ENCODE peak calls at places on chromosomes 1 and 21, in five cellular contexts. One of them, this sample, is unnamed.

GRCh38 chr1:85184245-85184644 is 16.6 kb downstream of the SYDE2 start:
- DNase-seq in keratinocyte: no peak
- DNase-seq in SK-N-SH: no peak
- DNase-seq in HepG2: no peak
- DNase-seq in H9: no peak
- DNase-seq in this sample: no peak

GRCh38 chr1:84365225-84366221 is 32.8 kb upstream of the DNASE2B start:
- DNase-seq in keratinocyte: peak; percentile 80
- DNase-seq in SK-N-SH: no peak
- DNase-seq in HepG2: peak; percentile 44
- DNase-seq in H9: no peak
- DNase-seq in this sample: peak; percentile 96

GRCh38 chr1:53377438-53377841 is 49.6 kb upstream of the LRP8 start:
- DNase-seq in keratinocyte: no peak
- DNase-seq in SK-N-SH: no peak
- DNase-seq in HepG2: no peak
- DNase-seq in H9: peak; percentile 28
- DNase-seq in this sample: no peak

GRCh38 chr1:117335376-117336086 is 31.7 kb upstream of the MAN1A2 start:
- DNase-seq in keratinocyte: no peak
- DNase-seq in SK-N-SH: no peak
- DNase-seq in HepG2: no peak
- DNase-seq in H9: no peak
- DNase-seq in this sample: no peak

GRCh38 chr21:45457832-45458172 is 52.8 kb downstream of the COL18A1 start:
- DNase-seq in keratinocyte: no peak
- DNase-seq in SK-N-SH: no peak
- DNase-seq in HepG2: no peak
- DNase-seq in H9: no peak
- DNase-seq in this sample: no peak

GRCh38 chr1:26998319-26999300 is 5.1 kb downstream of the TRNP1 start:
- DNase-seq in keratinocyte: no peak
- DNase-seq in SK-N-SH: no peak
- DNase-seq in HepG2: no peak
- DNase-seq in H9: peak; percentile 49
- DNase-seq in this sample: peak; percentile 51

GRCh38 chr21:41601573-41602371 is 93.8 kb upstream of the TMPRSS2 start:
- DNase-seq in keratinocyte: no peak
- DNase-seq in SK-N-SH: no peak
- DNase-seq in HepG2: no peak
- DNase-seq in H9: no peak
- DNase-seq in this sample: no peak

GRCh38 chr1:117215019-117215418 is 4.3 kb upstream of the VTCN1 start:
- DNase-seq in keratinocyte: no peak
- DNase-seq in SK-N-SH: no peak
- DNase-seq in HepG2: no peak
- DNase-seq in H9: no peak
- DNase-seq in this sample: no peak

GRCh38 chr21:44858791-44859190 is 14.7 kb downstream of the PTTG1IP start:
- DNase-seq in keratinocyte: no peak
- DNase-seq in SK-N-SH: no peak
- DNase-seq in HepG2: no peak
- DNase-seq in H9: no peak
- DNase-seq in this sample: no peak

GRCh38 chr1:213122514-213122929 is 71.5 kb downstream of the RPS6KC1 start:
- DNase-seq in keratinocyte: no peak
- DNase-seq in SK-N-SH: peak; percentile 5
- DNase-seq in HepG2: peak; percentile 48
- DNase-seq in H9: no peak
- DNase-seq in this sample: peak; percentile 41

GRCh38 chr1:202952818-202953217 is 5.3 kb downstream of the ADIPOR1 start:
- DNase-seq in keratinocyte: peak; percentile 76
- DNase-seq in SK-N-SH: no peak
- DNase-seq in HepG2: no peak
- DNase-seq in H9: no peak
- DNase-seq in this sample: peak; percentile 58

GRCh38 chr1:241237873-241238272 is 119.1 kb downstream of the RGS7 start:
- DNase-seq in keratinocyte: no peak
- DNase-seq in SK-N-SH: no peak
- DNase-seq in HepG2: no peak
- DNase-seq in H9: no peak
- DNase-seq in this sample: no peak

GRCh38 chr1:240455228-240455821 is 156.6 kb downstream of the GREM2 start:
- DNase-seq in keratinocyte: no peak
- DNase-seq in SK-N-SH: peak; percentile 11
- DNase-seq in HepG2: no peak
- DNase-seq in H9: no peak
- DNase-seq in this sample: peak; percentile 42

GRCh38 chr1:33170351-33171274 is 11.2 kb downstream of the TRIM62 start:
- DNase-seq in keratinocyte: no peak
- DNase-seq in SK-N-SH: no peak
- DNase-seq in HepG2: no peak
- DNase-seq in H9: no peak
- DNase-seq in this sample: no peak

GRCh38 chr21:13937236-13937635 is 273.5 kb downstream of the LIPI start:
- DNase-seq in keratinocyte: no peak
- DNase-seq in SK-N-SH: peak; percentile 1
- DNase-seq in HepG2: no peak
- DNase-seq in H9: no peak
- DNase-seq in this sample: no peak

GRCh38 chr1:116326486-116326885 is 46.6 kb upstream of the ATP1A1 start:
- DNase-seq in keratinocyte: no peak
- DNase-seq in SK-N-SH: no peak
- DNase-seq in HepG2: no peak
- DNase-seq in H9: no peak
- DNase-seq in this sample: no peak

GRCh38 chr21:32578107-32578691 is 7.1 kb downstream of the TCP10L start:
- DNase-seq in keratinocyte: no peak
- DNase-seq in SK-N-SH: peak; percentile 44
- DNase-seq in HepG2: no peak
- DNase-seq in H9: peak; percentile 79
- DNase-seq in this sample: peak; percentile 7

GRCh38 chr1:27886353-27886679 is 14.0 kb downstream of the THEMIS2 start:
- DNase-seq in keratinocyte: no peak
- DNase-seq in SK-N-SH: no peak
- DNase-seq in HepG2: no peak
- DNase-seq in H9: no peak
- DNase-seq in this sample: no peak

GRCh38 chr21:42532466-42533181 is 19.0 kb downstream of the SLC37A1 start:
- DNase-seq in keratinocyte: no peak
- DNase-seq in SK-N-SH: no peak
- DNase-seq in HepG2: no peak
- DNase-seq in H9: peak; percentile 10
- DNase-seq in this sample: peak; percentile 35

GRCh38 chr1:167136191-167136614 is 42.3 kb downstream of the STYXL2 start:
- DNase-seq in keratinocyte: no peak
- DNase-seq in SK-N-SH: no peak
- DNase-seq in HepG2: no peak
- DNase-seq in H9: no peak
- DNase-seq in this sample: peak; percentile 83

GRCh38 chr1:91124989-91125417 is 103.2 kb upstream of the ZNF644 start:
- DNase-seq in keratinocyte: no peak
- DNase-seq in SK-N-SH: no peak
- DNase-seq in HepG2: no peak
- DNase-seq in H9: no peak
- DNase-seq in this sample: no peak

GRCh38 chr1:97489834-97490233 is 431.0 kb downstream of the DPYD start:
- DNase-seq in keratinocyte: no peak
- DNase-seq in SK-N-SH: no peak
- DNase-seq in HepG2: peak; percentile 1
- DNase-seq in H9: no peak
- DNase-seq in this sample: peak; percentile 29

GRCh38 chr1:37919277-37919676 is 27.6 kb downstream of the INPP5B start:
- DNase-seq in keratinocyte: no peak
- DNase-seq in SK-N-SH: peak; percentile 20
- DNase-seq in HepG2: peak; percentile 34
- DNase-seq in H9: peak; percentile 45
- DNase-seq in this sample: no peak

GRCh38 chr1:2046225-2046917 is 3.8 kb upstream of the PRKCZ start:
- DNase-seq in keratinocyte: no peak
- DNase-seq in SK-N-SH: peak; percentile 81
- DNase-seq in HepG2: peak; percentile 72
- DNase-seq in H9: peak; percentile 94
- DNase-seq in this sample: peak; percentile 5

GRCh38 chr1:153750026-153750995 is 22.5 kb downstream of the INTS3 start:
- DNase-seq in keratinocyte: no peak
- DNase-seq in SK-N-SH: no peak
- DNase-seq in HepG2: no peak
- DNase-seq in H9: no peak
- DNase-seq in this sample: no peak

GRCh38 chr1:172582889-172583288 is 49.9 kb downstream of the SUCO start:
- DNase-seq in keratinocyte: no peak
- DNase-seq in SK-N-SH: no peak
- DNase-seq in HepG2: no peak
- DNase-seq in H9: no peak
- DNase-seq in this sample: no peak

GRCh38 chr1:202998836-202999750 is 8.1 kb upstream of the TMEM183A start:
- DNase-seq in keratinocyte: no peak
- DNase-seq in SK-N-SH: peak; percentile 45
- DNase-seq in HepG2: peak; percentile 47
- DNase-seq in H9: peak; percentile 38
- DNase-seq in this sample: peak; percentile 26

GRCh38 chr1:193537266-193538003 is 351.0 kb upstream of the B3GALT2 start:
- DNase-seq in keratinocyte: no peak
- DNase-seq in SK-N-SH: no peak
- DNase-seq in HepG2: no peak
- DNase-seq in H9: no peak
- DNase-seq in this sample: no peak

GRCh38 chr1:17588048-17588781 is 48.7 kb downstream of the ARHGEF10L start:
- DNase-seq in keratinocyte: no peak
- DNase-seq in SK-N-SH: peak; percentile 89
- DNase-seq in HepG2: peak; percentile 96
- DNase-seq in H9: peak; percentile 77
- DNase-seq in this sample: peak; percentile 74

GRCh38 chr1:61192666-61193325 is 110.4 kb downstream of the NFIA start:
- DNase-seq in keratinocyte: no peak
- DNase-seq in SK-N-SH: no peak
- DNase-seq in HepG2: no peak
- DNase-seq in H9: no peak
- DNase-seq in this sample: no peak

GRCh38 chr1:211358685-211359084 is 32.1 kb downstream of the TRAF5 start:
- DNase-seq in keratinocyte: no peak
- DNase-seq in SK-N-SH: no peak
- DNase-seq in HepG2: no peak
- DNase-seq in H9: no peak
- DNase-seq in this sample: no peak

GRCh38 chr1:203346060-203346754 is 4.7 kb downstream of the FMOD start:
- DNase-seq in keratinocyte: no peak
- DNase-seq in SK-N-SH: no peak
- DNase-seq in HepG2: no peak
- DNase-seq in H9: no peak
- DNase-seq in this sample: no peak

GRCh38 chr1:107433068-107433467 is 292.2 kb downstream of the NTNG1 start:
- DNase-seq in keratinocyte: no peak
- DNase-seq in SK-N-SH: no peak
- DNase-seq in HepG2: no peak
- DNase-seq in H9: no peak
- DNase-seq in this sample: no peak
- H3K79me2 ChIP-seq in keratinocyte: no peaks in the 10 kb centered on the region
- H3K79me2 ChIP-seq in SK-N-SH: no peaks in the 10 kb centered on the region
- H3K79me2 ChIP-seq in HepG2: no peaks in the 10 kb centered on the region
- H3K79me2 ChIP-seq in H9: no peaks in the 10 kb centered on the region
- H3K79me2 ChIP-seq in this sample: no peaks in the 10 kb centered on the region

GRCh38 chr1:29635073-29635335 is 398.7 kb downstream of the PTPRU start:
- DNase-seq in keratinocyte: no peak
- DNase-seq in SK-N-SH: no peak
- DNase-seq in HepG2: no peak
- DNase-seq in H9: peak; percentile 17
- DNase-seq in this sample: no peak
- H3K79me2 ChIP-seq in keratinocyte: no peaks in the 10 kb centered on the region
- H3K79me2 ChIP-seq in SK-N-SH: no peaks in the 10 kb centered on the region
- H3K79me2 ChIP-seq in HepG2: no peaks in the 10 kb centered on the region
- H3K79me2 ChIP-seq in H9: no peaks in the 10 kb centered on the region
- H3K79me2 ChIP-seq in this sample: no peaks in the 10 kb centered on the region

GRCh38 chr1:45908613-45909140 is 105.3 kb downstream of the MAST2 start:
- DNase-seq in keratinocyte: no peak
- DNase-seq in SK-N-SH: no peak
- DNase-seq in HepG2: no peak
- DNase-seq in H9: no peak
- DNase-seq in this sample: no peak

GRCh38 chr1:45911634-45912033 is 108.2 kb downstream of the MAST2 start:
- DNase-seq in keratinocyte: no peak
- DNase-seq in SK-N-SH: no peak
- DNase-seq in HepG2: no peak
- DNase-seq in H9: no peak
- DNase-seq in this sample: no peak

GRCh38 chr1:45906883-45907282 is 103.5 kb downstream of the MAST2 start:
- DNase-seq in keratinocyte: no peak
- DNase-seq in SK-N-SH: no peak
- DNase-seq in HepG2: no peak
- DNase-seq in H9: no peak
- DNase-seq in this sample: no peak
- H3K79me2 ChIP-seq in keratinocyte: peaks cover 3% of the 10 kb centered on the region
- H3K79me2 ChIP-seq in SK-N-SH: peaks cover 38% of the 10 kb centered on the region
- H3K79me2 ChIP-seq in HepG2: peaks cover 13% of the 10 kb centered on the region
- H3K79me2 ChIP-seq in H9: no peaks in the 10 kb centered on the region
- H3K79me2 ChIP-seq in this sample: no peaks in the 10 kb centered on the region

DNA sequence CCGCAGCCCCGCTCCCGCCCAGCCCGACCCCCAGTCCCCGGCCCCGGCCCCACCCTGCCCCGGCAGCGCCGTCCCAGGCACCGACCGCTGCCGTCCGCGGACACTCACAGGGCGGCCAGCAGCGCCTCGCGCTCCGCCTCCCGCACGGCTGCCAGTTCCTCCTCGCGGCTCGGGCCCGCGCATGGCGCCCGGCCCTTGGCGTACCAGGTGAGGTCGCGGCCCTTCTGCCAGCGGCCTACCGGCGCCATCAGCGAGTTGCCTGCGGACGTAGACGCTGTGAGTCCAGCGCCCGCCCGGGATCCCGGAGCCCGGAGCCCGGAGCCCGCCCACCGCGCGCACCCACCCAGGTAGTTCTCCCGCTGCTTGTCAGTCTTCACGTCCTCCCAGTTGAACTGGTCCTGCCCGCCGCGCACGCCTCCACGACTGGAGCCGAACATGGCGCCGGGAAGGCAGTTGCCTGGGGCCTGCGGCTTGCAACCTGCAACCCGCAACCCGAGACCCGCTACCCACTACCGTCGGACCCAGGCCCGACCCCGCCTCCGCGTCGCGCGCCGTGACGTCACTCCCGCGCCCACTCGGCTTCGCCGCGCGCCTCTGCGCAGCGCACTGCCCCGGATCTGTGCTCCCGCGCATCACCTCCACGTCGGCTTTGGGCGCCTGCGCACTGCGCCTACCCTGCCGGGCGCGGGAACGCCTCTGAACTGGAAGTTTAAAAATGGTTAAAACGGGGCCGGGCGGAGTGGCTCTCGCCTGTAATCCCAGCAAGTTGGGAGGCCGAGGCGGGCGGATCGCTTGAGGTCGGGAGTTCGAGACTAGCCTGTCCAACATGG is at the start of gene C1orf35:
- DNase-seq in keratinocyte: no peak
- DNase-seq in SK-N-SH: peak; percentile 99
- DNase-seq in HepG2: peak; percentile 83
- DNase-seq in H9: peak; percentile 96
- DNase-seq in this sample: peak; percentile 86
- H3K79me2 ChIP-seq in keratinocyte: peaks cover 42% of the 10 kb centered on the region
- H3K79me2 ChIP-seq in SK-N-SH: peaks cover 57% of the 10 kb centered on the region
- H3K79me2 ChIP-seq in HepG2: peaks cover 25% of the 10 kb centered on the region
- H3K79me2 ChIP-seq in H9: no peaks in the 10 kb centered on the region
- H3K79me2 ChIP-seq in this sample: peaks cover 33% of the 10 kb centered on the region

GRCh38 chr1:180501865-180502360 is 464 bp downstream of the ACBD6 start:
- DNase-seq in keratinocyte: no peak
- DNase-seq in SK-N-SH: no peak
- DNase-seq in HepG2: no peak
- DNase-seq in H9: peak; percentile 90
- DNase-seq in this sample: no peak
- H3K79me2 ChIP-seq in keratinocyte: peaks cover 48% of the 10 kb centered on the region
- H3K79me2 ChIP-seq in SK-N-SH: peaks cover 51% of the 10 kb centered on the region
- H3K79me2 ChIP-seq in HepG2: peaks cover 31% of the 10 kb centered on the region
- H3K79me2 ChIP-seq in H9: peaks cover 6% of the 10 kb centered on the region
- H3K79me2 ChIP-seq in this sample: peaks cover 37% of the 10 kb centered on the region

This sample was measured in fibroblast of lung.